ENCODE peak calls at places on chromosome 19, in four cellular contexts. J is nephron progenitor cell, P is fibroblast of the aortic adventitia, S is coronary artery. W is an unnamed sample.

GRCh38 chr19:39448271-39448670 is 2.9 kb downstream of the SUPT5H start:
- DNase-seq in J (no peak), P (no peak), S (no peak), W (no peak)

GRCh38 chr19:32022044-32022945 is 323.1 kb upstream of the ZNF507 start:
- DNase-seq in J (no peak), P (no peak), S (no peak), W (no peak)

GRCh38 chr19:10829967-10830366 is 6.0 kb downstream of the TMED1 start:
- DNase-seq in J (no peak), P (no peak), S (no peak), W (no peak)

GRCh38 chr19:49716154-49716553 is 25.2 kb downstream of the CPT1C start:
- DNase-seq in J (no peak), P (no peak), S (no peak), W (no peak)

GRCh38 chr19:33413426-33413725 is 39.9 kb downstream of the CEBPG start:
- DNase-seq in J (no peak), P (no peak), S (no peak), W (no peak)

GRCh38 chr19:29836409-29836825 is 24.6 kb downstream of the CCNE1 start:
- DNase-seq in J (no peak), P (no peak), S (no peak), W (no peak)

GRCh38 chr19:11160119-11160768 is 4.7 kb upstream of the SPC24 start:
- DNase-seq in J (no peak), P (peak; percentile 92), S (no peak), W (no peak)

GRCh38 chr19:52453324-52454094 is at the start of gene ZNF578:
- DNase-seq in J (peak; percentile 1), P (peak; percentile 82), S (peak; percentile 76), W (peak; percentile 90)

GRCh38 chr19:51251453-51251790 is 542 bp downstream of the SIGLECL1 start:
- DNase-seq in J (no peak), P (no peak), S (peak; percentile 31), W (no peak)

GRCh38 chr19:43380771-43381386 is 27.4 kb downstream of the CD177 start:
- DNase-seq in J (no peak), P (no peak), S (no peak), W (peak; percentile 66)

GRCh38 chr19:42596391-42597071 is 1.8 kb upstream of the CEACAM8 start:
- DNase-seq in J (peak; percentile 71), P (peak; percentile 7), S (no peak), W (no peak)

GRCh38 chr19:29702958-29703320 is 12.1 kb downstream of the C19orf12 start:
- DNase-seq in J (no peak), P (no peak), S (no peak), W (no peak)

GRCh38 chr19:46821512-46822359 is 28.9 kb downstream of the AP2S1 start:
- DNase-seq in J (no peak), P (no peak), S (no peak), W (no peak)

GRCh38 chr19:30556230-30556711 is 184.1 kb downstream of the ZNF536 start:
- DNase-seq in J (no peak), P (no peak), S (no peak), W (no peak)

GRCh38 chr19:57241181-57241580 is 749 bp downstream of the ZNF805 start:
- DNase-seq in J (no peak), P (peak; percentile 41), S (no peak), W (no peak)

GRCh38 chr19:3196064-3196932 is 10.6 kb downstream of the NCLN start:
- DNase-seq in J (no peak), P (no peak), S (no peak), W (no peak)

GRCh38 chr19:47272448-47273312 is 2.0 kb upstream of the INAFM1 start:
- DNase-seq in J (no peak), P (peak; percentile 34), S (peak; percentile 80), W (peak; percentile 93)

GRCh38 chr19:28556371-28556770 is 656.6 kb downstream of the UQCRFS1 start:
- DNase-seq in J (no peak), P (no peak), S (no peak), W (no peak)

GRCh38 chr19:41548954-41549688 is 26.8 kb upstream of the CEACAM21 start:
- DNase-seq in J (no peak), P (no peak), S (no peak), W (no peak)

GRCh38 chr19:29777916-29778315 is 33.9 kb upstream of the CCNE1 start:
- DNase-seq in J (no peak), P (no peak), S (no peak), W (no peak)

GRCh38 chr19:58428617-58429016 is 11.3 kb downstream of the ZNF132 start:
- DNase-seq in J (no peak), P (no peak), S (no peak), W (no peak)

DNA sequence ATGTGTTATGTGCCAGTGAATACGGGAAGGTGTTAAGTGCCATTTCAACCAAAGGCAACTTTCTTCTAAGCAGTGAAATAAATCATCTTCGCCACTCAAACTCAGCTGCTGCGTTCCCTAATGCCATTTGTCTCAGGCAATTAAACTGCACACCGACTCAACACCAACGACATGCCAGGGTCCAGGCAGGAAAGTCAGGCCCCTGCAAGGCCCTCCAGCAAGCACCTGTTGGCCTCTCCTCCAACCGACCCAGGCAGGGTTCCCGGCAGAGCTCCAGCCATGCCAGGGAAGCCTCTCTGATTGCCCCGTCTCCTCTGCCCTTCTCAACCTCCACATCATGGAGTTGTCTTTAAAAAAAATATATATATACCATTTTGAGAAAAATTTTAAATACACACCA is 21.8 kb downstream of the SAFB2 start:
- DNase-seq in J (no peak), P (no peak), S (no peak), W (no peak)
- TF ChIP-seq CTCF in J (no peak), P (no peak), S (no peak), W (no peak)

GRCh38 chr19:918152-918437 is 962 bp downstream of the KISS1R start:
- DNase-seq in J (no peak), P (no peak), S (no peak), W (no peak)

GRCh38 chr19:918481-919156 is 1.5 kb downstream of the KISS1R start:
- DNase-seq in J (peak; percentile 38), P (no peak), S (no peak), W (no peak)

GRCh38 chr19:916645-917322 is 349 bp upstream of the KISS1R start:
- DNase-seq in J (no peak), P (no peak), S (no peak), W (no peak)

GRCh38 chr19:919157-920050 is 2.3 kb downstream of the KISS1R start:
- DNase-seq in J (no peak), P (no peak), S (no peak), W (no peak)

DNA sequence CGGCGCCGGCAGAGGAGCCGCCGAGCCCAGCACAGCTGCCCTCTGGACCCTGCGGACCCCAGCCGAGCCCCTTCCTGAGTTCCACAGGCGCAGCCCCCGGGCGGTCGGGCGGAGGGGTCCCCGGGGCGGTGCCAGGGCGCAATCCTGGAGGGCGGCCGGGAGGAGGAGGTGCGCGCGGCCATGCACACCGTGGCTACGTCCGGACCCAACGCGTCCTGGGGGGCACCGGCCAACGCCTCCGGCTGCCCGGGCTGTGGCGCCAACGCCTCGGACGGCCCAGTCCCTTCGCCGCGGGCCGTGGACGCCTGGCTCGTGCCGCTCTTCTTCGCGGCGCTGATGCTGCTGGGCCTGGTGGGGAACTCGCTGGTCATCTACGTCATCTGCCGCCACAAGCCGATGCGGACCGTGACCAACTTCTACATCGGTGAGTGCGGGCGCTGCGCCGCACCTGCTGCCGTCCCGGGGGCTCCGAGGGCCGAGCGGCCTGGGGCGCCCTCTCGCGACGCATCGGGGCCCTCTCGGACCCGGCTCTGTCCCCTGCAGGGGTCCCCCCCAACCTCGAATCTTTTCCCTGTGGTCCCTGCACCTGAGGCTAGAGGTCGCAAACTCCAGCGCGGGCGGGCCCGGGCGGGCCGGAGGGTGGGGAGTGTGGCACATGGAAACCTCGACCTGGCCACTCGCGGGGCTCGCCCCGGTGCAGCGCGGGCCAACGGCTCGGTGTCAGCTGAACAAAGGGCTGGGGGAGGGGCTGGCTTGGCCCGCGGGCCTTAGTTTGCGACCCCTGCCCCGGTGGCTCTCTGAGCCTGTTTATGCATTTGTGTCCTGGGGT is at the start of gene KISS1R:
- DNase-seq in J (peak; percentile 72), P (peak; percentile 12), S (no peak), W (no peak)
- TF ChIP-seq CTCF in J (peak; percentile 57), P (peak; percentile 27), S (no peak), W (no peak)

GRCh38 chr19:19103167-19103566 is 35.1 kb downstream of the TMEM161A start:
- DNase-seq in J (no peak), P (no peak), S (no peak), W (no peak)

GRCh38 chr19:19109601-19110000 is 28.7 kb downstream of the TMEM161A start:
- DNase-seq in J (no peak), P (peak; percentile 40), S (peak; percentile 54), W (no peak)

GRCh38 chr19:19107663-19108062 is 30.6 kb downstream of the TMEM161A start:
- DNase-seq in J (no peak), P (no peak), S (peak; percentile 53), W (no peak)

GRCh38 chr19:19105365-19106060 is 32.8 kb downstream of the TMEM161A start:
- DNase-seq in J (peak; percentile 86), P (peak; percentile 30), S (peak; percentile 68), W (no peak)

GRCh38 chr19:19106061-19106551 is 32.2 kb downstream of the TMEM161A start:
- DNase-seq in J (peak; percentile 72), P (no peak), S (peak; percentile 69), W (no peak)
- TF ChIP-seq CTCF in J (no peak), P (no peak), S (no peak), W (no peak)

GRCh38 chr19:55553217-55554182 is 8.2 kb upstream of the SBK3 start:
- DNase-seq in J (no peak), P (no peak), S (no peak), W (no peak)
- TF ChIP-seq CTCF in J (no peak), P (no peak), S (no peak), W (no peak)

GRCh38 chr19:13004273-13004672 is 9.0 kb downstream of the NFIX start:
- DNase-seq in J (no peak), P (no peak), S (no peak), W (no peak)

GRCh38 chr19:13001166-13001501 is 5.9 kb downstream of the NFIX start:
- DNase-seq in J (no peak), P (no peak), S (no peak), W (no peak)

GRCh38 chr19:13002970-13003540 is 7.8 kb downstream of the NFIX start:
- DNase-seq in J (no peak), P (no peak), S (no peak), W (no peak)

GRCh38 chr19:13002389-13002898 is 7.2 kb downstream of the NFIX start:
- DNase-seq in J (no peak), P (no peak), S (peak; percentile 91), W (no peak)

GRCh38 chr19:13001502-13002388 is 6.5 kb downstream of the NFIX start:
- DNase-seq in J (no peak), P (peak; percentile 87), S (peak; percentile 90), W (no peak)
- TF ChIP-seq CTCF in J (no peak), P (no peak), S (no peak), W (no peak)